ENCODE peak calls at places on chromosome 15, in four cellular contexts. A is IMR-90, Z is HCT116, O is fibroblast of lung. I is an unnamed sample. For H4K20me1 and H3K9me3, the result is how much of the 10 kb centered on the place peaks cover.

GRCh38 chr15:66647358-66647757 is 54.7 kb upstream of the SMAD6 start:
- DNase-seq in A (no peak), O (no peak), Z (no peak), I (no peak)

GRCh38 chr15:99321477-99321876 is 70.2 kb downstream of the LRRC28 start:
- DNase-seq in A (no peak), Z (no peak), O (no peak), I (no peak)

GRCh38 chr15:32802296-32802936 is 84.6 kb downstream of the GREM1 start:
- DNase-seq in O (peak), Z (no peak), A (peak), I (no peak)

GRCh38 chr15:60649845-60650548 is 171.1 kb upstream of the ICE2 start:
- DNase-seq in A (peak), Z (no peak), O (no peak), I (peak)

GRCh38 chr15:74789171-74789627 is 7.3 kb downstream of the CSK start:
- DNase-seq in A (no peak), Z (no peak), O (no peak), I (peak)

GRCh38 chr15:57156210-57156887 is 220.0 kb upstream of the CGNL1 start:
- DNase-seq in A (no peak), Z (no peak), O (no peak), I (no peak)

GRCh38 chr15:78859971-78860733 is 12.5 kb upstream of the MORF4L1 start:
- DNase-seq in Z (peak), O (peak), A (peak), I (peak)

GRCh38 chr15:69841046-69841828 is 256.5 kb downstream of the TLE3 start:
- DNase-seq in Z (no peak), A (no peak), O (no peak), I (no peak)

GRCh38 chr15:51736069-51736468 is 1.4 kb downstream of the LYSMD2 start:
- DNase-seq in Z (no peak), A (no peak), O (no peak), I (no peak)

GRCh38 chr15:41104234-41104633 is 11.8 kb downstream of the INO80 start:
- DNase-seq in Z (no peak), O (peak), A (peak), I (no peak)

GRCh38 chr15:48190932-48191573 is 412 bp upstream of the CTXN2 start:
- DNase-seq in O (peak), Z (no peak), A (peak), I (peak)

GRCh38 chr15:81279621-81280051 is 44.3 kb downstream of the STARD5 start:
- DNase-seq in O (no peak), A (no peak), Z (no peak), I (no peak)

GRCh38 chr15:81373996-81374395 is at the start of gene TMC3:
- DNase-seq in O (no peak), A (peak), Z (no peak), I (no peak)

GRCh38 chr15:49831206-49831965 is 210.5 kb downstream of the DTWD1 start:
- DNase-seq in Z (no peak), O (peak), A (peak), I (peak)

GRCh38 chr15:42444415-42445063 is 46.4 kb downstream of the ZNF106 start:
- DNase-seq in O (no peak), Z (no peak), A (no peak), I (peak)

GRCh38 chr15:40902605-40903561 is 8.6 kb downstream of the VPS18 start:
- DNase-seq in A (no peak), O (no peak), Z (no peak), I (no peak)

GRCh38 chr15:78437107-78437761 is 782 bp upstream of the IREB2 start:
- DNase-seq in Z (peak), O (no peak), A (peak), I (no peak)

GRCh38 chr15:36502509-36502908 is 76.9 kb upstream of the CDIN1 start:
- DNase-seq in Z (no peak), O (no peak), A (no peak), I (no peak)

GRCh38 chr15:33956397-33956796 is 11.9 kb upstream of the CHRM5 start:
- DNase-seq in O (no peak), A (peak), Z (no peak), I (no peak)

GRCh38 chr15:90337256-90337655 is 14.8 kb upstream of the ZNF774 start:
- DNase-seq in Z (no peak), O (no peak), A (no peak), I (no peak)

GRCh38 chr15:23516866-23517265 is 48.6 kb upstream of the MKRN3 start:
- DNase-seq in O (no peak), Z (no peak), A (no peak), I (no peak)

GRCh38 chr15:78130012-78130353 is 1.3 kb downstream of the CIB2 start:
- DNase-seq in Z (no peak), A (no peak), O (no peak), I (no peak)

GRCh38 chr15:36899696-36900095 is 200.7 kb downstream of the MEIS2 start:
- DNase-seq in Z (no peak), O (no peak), A (no peak), I (no peak)

GRCh38 chr15:62618432-62618831 is 424.1 kb upstream of the TPM1 start:
- DNase-seq in O (peak), Z (no peak), A (peak), I (peak)

GRCh38 chr15:70142322-70143191 is 44.8 kb upstream of the TLE3 start:
- DNase-seq in O (peak), A (peak), Z (no peak), I (no peak)

GRCh38 chr15:38702178-38702912 is 137.7 kb upstream of the RASGRP1 start:
- DNase-seq in Z (no peak), O (no peak), A (no peak), I (peak)

GRCh38 chr15:98076021-98076816 is 115.7 kb downstream of the ARRDC4 start:
- DNase-seq in Z (no peak), A (no peak), O (peak), I (peak)

GRCh38 chr15:70156781-70157261 is 59.1 kb upstream of the TLE3 start:
- DNase-seq in A (peak), O (peak), Z (no peak), I (no peak)

GRCh38 chr15:71131601-71132357 is 16.5 kb downstream of the THSD4 start:
- DNase-seq in A (no peak), O (no peak), Z (no peak), I (no peak)

GRCh38 chr15:70121656-70122297 is 24.1 kb upstream of the TLE3 start:
- DNase-seq in A (peak), O (peak), Z (no peak), I (peak)

GRCh38 chr15:89669309-89669865 is 9.8 kb downstream of the PLIN1 start:
- DNase-seq in A (no peak), Z (no peak), O (no peak), I (no peak)

GRCh38 chr15:48185527-48185926 is 5.9 kb upstream of the CTXN2 start:
- DNase-seq in A (no peak), O (peak), Z (no peak), I (no peak)

GRCh38 chr15:50880651-50881114 is 27.8 kb upstream of the AP4E1 start:
- DNase-seq in A (peak), Z (no peak), O (peak), I (no peak)

GRCh38 chr15:46654993-46655392 is 1020.2 kb downstream of the SQOR start:
- DNase-seq in A (no peak), O (peak), Z (no peak), I (no peak)

GRCh38 chr15:90154861-90155626 is 46.1 kb upstream of the SEMA4B start:
- DNase-seq in O (peak), Z (no peak), A (peak), I (peak)

GRCh38 chr15:92580521-92580920 is 75.1 kb downstream of the FAM174B start:
- DNase-seq in O (no peak), A (no peak), Z (no peak), I (no peak)

GRCh38 chr15:64155802-64156651 is 4.5 kb downstream of the SNX22 start:
- DNase-seq in A (no peak), Z (no peak), O (no peak), I (no peak)
- H4K20me1 ChIP-seq in A (half or more), Z (under half), O (under half), I (under half)

GRCh38 chr15:39890640-39891039 is 29.4 kb downstream of the GPR176 start:
- DNase-seq in Z (no peak), A (no peak), O (no peak), I (no peak)
- H3K9me3 ChIP-seq in Z (under half), A (under half), O (under half), I (under half)

GRCh38 chr15:64754663-64755426 is 20.5 kb downstream of the RBPMS2 start:
- DNase-seq in A (no peak), O (no peak), Z (no peak), I (no peak)
- H3K4me2 ChIP-seq in A (no peak), O (no peak), Z (no peak), I (no peak)

GRCh38 chr15:68113751-68114150 is 59.6 kb downstream of the PIAS1 start:
- DNase-seq in O (no peak), Z (no peak), A (no peak), I (no peak)
- H4K20me1 ChIP-seq in O (under half), Z (under half), A (under half), I (under half)

GRCh38 chr15:25238126-25238525 is 200.7 kb downstream of the UBE3A start:
- DNase-seq in O (no peak), A (no peak), Z (no peak), I (no peak)
- H3K9me3 ChIP-seq in O (under half), A (half or more), Z (under half), I (under half)